ENCODE peak calls at places on chromosomes 7 and 10, in eight cellular contexts. F is dorsolateral prefrontal cortex; E is IMR-90; S is stimulated activated CD8-positive, alpha-beta memory T cell treated with anti-CD3 and anti-CD28 coated beads, Interleukin-7, amount 100 ng/mL, for 1 hour; N is right lobe of liver; C is islet precursor cell; Y is T-helper 2 cell; P is HFF-Myc. O is an unnamed sample.

GRCh38 chr10:125102216-125102615 is 58.1 kb downstream of the CTBP2 start:
- DNase-seq in F (no peak), E (peak; percentile 81), S (no peak), N (no peak), C (peak; percentile 76), Y (no peak), P (no peak), O (no peak)

GRCh38 chr10:75743231-75743864 is 311.9 kb downstream of the LRMDA start:
- DNase-seq in F (no peak), E (no peak), S (no peak), N (no peak), C (no peak), Y (no peak), P (no peak), O (no peak)

GRCh38 chr7:87609946-87610345 is 9.3 kb upstream of the ABCB1 start:
- DNase-seq in F (no peak), E (no peak), S (no peak), N (no peak), C (no peak), Y (no peak), P (no peak), O (no peak)

GRCh38 chr7:38886265-38886664 is 22.7 kb downstream of the VPS41 start:
- DNase-seq in F (no peak), E (no peak), S (no peak), N (no peak), C (no peak), Y (no peak), P (no peak), O (no peak)

GRCh38 chr7:148802101-148802493 is 82.0 kb downstream of the EZH2 start:
- DNase-seq in F (no peak), E (no peak), S (no peak), N (no peak), C (no peak), Y (no peak), P (no peak), O (no peak)

GRCh38 chr7:123640583-123640982 is 15.1 kb upstream of the LMOD2 start:
- DNase-seq in F (no peak), E (no peak), S (no peak), N (no peak), C (no peak), Y (no peak), P (no peak), O (no peak)

GRCh38 chr7:18320971-18321567 is 174.5 kb upstream of the HDAC9 start:
- DNase-seq in F (no peak), E (peak; percentile 58), S (no peak), N (no peak), C (no peak), Y (no peak), P (peak; percentile 9), O (no peak)

GRCh38 chr10:65423043-65423442 is 1502.8 kb upstream of the LRRTM3 start:
- DNase-seq in F (no peak), E (no peak), S (no peak), N (no peak), C (no peak), Y (no peak), P (no peak), O (no peak)

GRCh38 chr10:122551450-122551849 is 9.1 kb upstream of the DMBT1 start:
- DNase-seq in F (no peak), E (no peak), S (no peak), N (no peak), C (peak; percentile 60), Y (peak; percentile 30), P (no peak), O (no peak)

GRCh38 chr10:47449102-47449978 is 34.6 kb downstream of the ANXA8 start:
- DNase-seq in F (no peak), E (no peak), S (no peak), N (no peak), C (peak; percentile 60), Y (no peak), P (no peak), O (no peak)

GRCh38 chr7:31729195-31729804 is 42.3 kb downstream of the PPP1R17 start:
- DNase-seq in F (no peak), E (no peak), S (no peak), N (no peak), C (no peak), Y (no peak), P (no peak), O (no peak)

GRCh38 chr7:54944179-54944578 is 74.6 kb upstream of the EGFR start:
- DNase-seq in F (no peak), E (peak; percentile 28), S (no peak), N (no peak), C (no peak), Y (no peak), P (no peak), O (no peak)

GRCh38 chr7:3245077-3245476 is 56.0 kb upstream of the SDK1 start:
- DNase-seq in F (no peak), E (peak; percentile 71), S (no peak), N (no peak), C (no peak), Y (no peak), P (no peak), O (no peak)

GRCh38 chr10:117477241-117477947 is 65.2 kb upstream of the EMX2 start:
- DNase-seq in F (no peak), E (no peak), S (no peak), N (no peak), C (no peak), Y (no peak), P (no peak), O (no peak)

GRCh38 chr10:5305374-5305773 is 59.4 kb upstream of the UCN3 start:
- DNase-seq in F (no peak), E (no peak), S (no peak), N (no peak), C (no peak), Y (no peak), P (no peak), O (no peak)

GRCh38 chr10:129772472-129773358 is 191.4 kb downstream of the EBF3 start:
- DNase-seq in F (no peak), E (no peak), S (no peak), N (peak; percentile 19), C (peak; percentile 27), Y (no peak), P (no peak), O (no peak)

GRCh38 chr7:26182283-26182682 is 18.3 kb downstream of the HNRNPA2B1 start:
- DNase-seq in F (no peak), E (no peak), S (no peak), N (no peak), C (no peak), Y (no peak), P (no peak), O (no peak)

GRCh38 chr10:116985611-116986010 is 19.4 kb downstream of the SHTN1 start:
- DNase-seq in F (no peak), E (peak; percentile 53), S (no peak), N (no peak), C (no peak), Y (no peak), P (no peak), O (no peak)

GRCh38 chr10:111221682-111222470 is 145.0 kb downstream of the ADRA2A start:
- DNase-seq in F (no peak), E (no peak), S (no peak), N (no peak), C (no peak), Y (no peak), P (no peak), O (no peak)

GRCh38 chr7:107994366-107994765 is 8.6 kb downstream of the LAMB1 start:
- DNase-seq in F (no peak), E (no peak), S (no peak), N (no peak), C (no peak), Y (no peak), P (no peak), O (no peak)

GRCh38 chr10:131982185-131982756 is 548 bp upstream of the BNIP3 start:
- DNase-seq in F (no peak), E (no peak), S (no peak), N (peak; percentile 63), C (no peak), Y (no peak), P (no peak), O (no peak)

GRCh38 chr10:110137142-110137545 is 70.3 kb upstream of the MXI1 start:
- DNase-seq in F (no peak), E (peak; percentile 78), S (no peak), N (no peak), C (no peak), Y (no peak), P (peak; percentile 56), O (peak; percentile 7)

GRCh38 chr7:89029864-89030263 is 234.3 kb upstream of the TEX47 start:
- DNase-seq in F (no peak), E (no peak), S (no peak), N (no peak), C (no peak), Y (no peak), P (no peak), O (no peak)

GRCh38 chr7:45133352-45133751 is 21.9 kb upstream of the TBRG4 start:
- DNase-seq in F (no peak), E (no peak), S (no peak), N (peak; percentile 65), C (no peak), Y (no peak), P (no peak), O (no peak)

GRCh38 chr10:80132299-80133139 is at the start of gene PLAC9:
- DNase-seq in F (no peak), E (peak; percentile 20), S (no peak), N (no peak), C (peak; percentile 75), Y (no peak), P (no peak), O (no peak)

GRCh38 chr7:44615793-44616192 is 9.4 kb downstream of the OGDH start:
- DNase-seq in F (no peak), E (no peak), S (no peak), N (no peak), C (no peak), Y (no peak), P (no peak), O (no peak)

GRCh38 chr10:121899727-121900126 is 28.1 kb downstream of the ATE1 start:
- DNase-seq in F (no peak), E (no peak), S (no peak), N (no peak), C (no peak), Y (no peak), P (no peak), O (no peak)

GRCh38 chr7:131111-132094 is 61.0 kb upstream of the FAM20C start:
- DNase-seq in F (peak; percentile 74), E (no peak), S (no peak), N (no peak), C (peak; percentile 47), Y (no peak), P (no peak), O (no peak)

GRCh38 chr10:118488710-118489497 is 106.5 kb downstream of the PRLHR start:
- DNase-seq in F (no peak), E (no peak), S (no peak), N (no peak), C (no peak), Y (no peak), P (no peak), O (no peak)

GRCh38 chr10:83677795-83678194 is 461.5 kb upstream of the GHITM start:
- DNase-seq in F (no peak), E (no peak), S (no peak), N (no peak), C (peak; percentile 83), Y (no peak), P (no peak), O (no peak)

GRCh38 chr7:151705744-151706567 is 171.0 kb downstream of the PRKAG2 start:
- DNase-seq in F (no peak), E (peak; percentile 52), S (no peak), N (peak; percentile 45), C (peak; percentile 92), Y (no peak), P (no peak), O (no peak)

GRCh38 chr7:123674399-123675091 is 18.9 kb downstream of the LMOD2 start:
- DNase-seq in F (no peak), E (peak; percentile 13), S (no peak), N (no peak), C (no peak), Y (no peak), P (no peak), O (no peak)